ENCODE peak calls at places on chromosomes 2 and 18, in nine cellular contexts. X, O, F, Z, Y, A, D, P and L are unnamed samples. For H3K4me1, the result is how much of the 10 kb centered on the place peaks cover.

GRCh38 chr18:22828171-22828570 is 105.0 kb upstream of the RBBP8 start:
- DNase-seq in O (no peak), D (no peak), Y (no peak), Z (no peak), X (no peak), F (peak), P (no peak), A (no peak), L (no peak)

GRCh38 chr2:212683346-212683745 is 144.7 kb upstream of the ERBB4 start:
- DNase-seq in Z (no peak), X (no peak), F (peak), P (no peak), Y (no peak), D (no peak), O (no peak), A (peak), L (no peak)

GRCh38 chr18:33577688-33578370 is at the start of gene ASXL3:
- DNase-seq in D (peak), A (peak), X (no peak), O (no peak), Y (peak), Z (peak), P (peak), F (no peak), L (no peak)

GRCh38 chr18:31553800-31554199 is 37.9 kb upstream of the TTR start:
- DNase-seq in Z (no peak), P (no peak), X (no peak), D (no peak), O (no peak), Y (no peak), A (no peak), F (no peak), L (no peak)

GRCh38 chr2:236236559-236237450 is 27.4 kb downstream of the ASB18 start:
- DNase-seq in Y (no peak), D (no peak), Z (peak), F (no peak), P (no peak), X (no peak), O (no peak), A (peak), L (no peak)

GRCh38 chr2:180707867-180708205 is 272.6 kb upstream of the UBE2E3 start:
- DNase-seq in O (no peak), X (no peak), Z (no peak), D (peak), A (peak), Y (no peak), F (peak), P (no peak), L (no peak)

GRCh38 chr2:165536861-165537499 is 67.5 kb downstream of the CSRNP3 start:
- DNase-seq in Z (no peak), A (no peak), O (no peak), X (no peak), P (no peak), Y (no peak), F (no peak), D (no peak), L (no peak)

GRCh38 chr2:104746299-104746698 is 107.6 kb upstream of the POU3F3 start:
- DNase-seq in A (no peak), O (no peak), P (no peak), Z (no peak), Y (no peak), F (no peak), X (no peak), D (no peak), L (no peak)

GRCh38 chr2:120769076-120769786 is 33.6 kb downstream of the GLI2 start:
- DNase-seq in F (no peak), A (no peak), Z (no peak), Y (no peak), X (no peak), O (no peak), P (no peak), D (no peak), L (no peak)

GRCh38 chr2:20747317-20747716 is 75.6 kb downstream of the LDAH start:
- DNase-seq in O (no peak), X (no peak), D (no peak), P (no peak), F (no peak), A (no peak), Y (no peak), Z (no peak), L (no peak)

GRCh38 chr2:233367606-233368005 is 13.3 kb downstream of the DGKD start:
- DNase-seq in F (no peak), A (no peak), Z (no peak), X (no peak), P (no peak), D (no peak), O (no peak), Y (no peak), L (no peak)

GRCh38 chr18:286515-287310 is 18.9 kb upstream of the THOC1 start:
- DNase-seq in F (no peak), O (no peak), Z (no peak), D (peak), Y (no peak), A (peak), P (peak), X (no peak), L (no peak)

GRCh38 chr2:36869606-36870005 is 96.7 kb downstream of the STRN start:
- DNase-seq in A (no peak), Z (no peak), P (no peak), X (no peak), D (no peak), Y (no peak), F (no peak), O (no peak), L (no peak)

GRCh38 chr2:121377676-121378075 is 92.7 kb upstream of the TFCP2L1 start:
- DNase-seq in F (peak), O (no peak), Z (no peak), D (no peak), P (no peak), A (no peak), Y (no peak), X (no peak), L (no peak)

GRCh38 chr2:55992465-55992864 is 68.9 kb upstream of the EFEMP1 start:
- DNase-seq in X (no peak), P (no peak), F (peak), D (peak), Y (no peak), Z (peak), O (no peak), A (peak), L (peak)

GRCh38 chr2:177545981-177546600 is 153.5 kb downstream of the AGPS start:
- DNase-seq in A (no peak), P (no peak), X (no peak), Y (no peak), O (no peak), Z (no peak), D (no peak), F (no peak), L (no peak)

GRCh38 chr2:210478661-210479060 is 2.1 kb upstream of the LANCL1 start:
- DNase-seq in F (no peak), O (no peak), A (no peak), D (no peak), Y (no peak), P (no peak), X (no peak), Z (no peak), L (no peak)

GRCh38 chr2:185388226-185388625 is 350.4 kb upstream of the FSIP2 start:
- DNase-seq in P (no peak), F (no peak), Z (no peak), D (no peak), X (no peak), A (no peak), O (no peak), Y (no peak), L (no peak)

GRCh38 chr2:31967790-31968189 is 43.0 kb downstream of the MEMO1 start:
- DNase-seq in O (no peak), F (no peak), P (no peak), D (no peak), X (no peak), A (peak), Z (no peak), Y (no peak), L (no peak)

GRCh38 chr2:176461098-176461497 is 191.9 kb downstream of the MTX2 start:
- DNase-seq in X (no peak), O (no peak), A (no peak), D (no peak), Y (no peak), P (no peak), F (no peak), Z (no peak), L (no peak)

GRCh38 chr18:33467531-33467930 is 27.0 kb upstream of the CCDC178 start:
- DNase-seq in O (no peak), Y (no peak), F (no peak), P (no peak), A (no peak), Z (no peak), X (no peak), D (no peak), L (no peak)

GRCh38 chr18:44894011-44894410 is 213.3 kb downstream of the SETBP1 start:
- DNase-seq in D (no peak), A (no peak), Y (no peak), X (no peak), P (no peak), F (no peak), Z (no peak), O (no peak), L (no peak)

GRCh38 chr18:13525381-13526029 is 200.9 kb downstream of the FAM210A start:
- DNase-seq in F (no peak), A (no peak), O (no peak), Z (no peak), X (no peak), D (no peak), P (no peak), Y (no peak), L (no peak)

DNA sequence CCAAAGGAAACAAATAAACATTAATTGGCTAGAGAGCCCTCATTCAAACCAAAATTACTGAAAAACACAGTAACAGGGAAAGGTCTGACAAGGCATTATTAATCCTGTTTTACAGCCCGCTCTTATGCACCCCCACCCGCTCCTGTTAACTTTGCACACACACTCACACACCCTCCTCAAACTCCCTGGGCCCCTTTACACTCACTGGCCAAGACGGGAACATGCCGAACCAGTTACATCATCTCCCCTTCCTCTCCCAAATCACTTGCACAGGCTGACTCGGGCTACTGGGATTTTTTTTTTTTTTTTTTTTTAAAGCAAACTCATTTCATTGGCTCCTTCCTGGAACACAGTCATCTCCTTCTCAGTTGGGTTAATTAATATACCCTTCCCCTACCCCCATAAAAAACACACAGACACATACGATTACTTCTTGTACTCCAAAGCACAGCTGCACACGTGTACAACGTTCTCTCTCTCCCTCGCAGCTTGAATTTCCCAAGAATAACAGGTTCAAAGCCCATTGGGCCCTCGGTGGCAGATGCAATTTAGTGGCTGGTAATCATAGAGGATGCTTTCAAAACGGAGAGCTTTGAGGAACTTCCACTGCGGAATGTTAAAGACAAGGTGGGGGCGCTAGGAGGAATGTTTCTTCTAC is 31.8 kb downstream of the KLF7 start:
- DNase-seq in F (no peak), P (peak), O (peak), D (peak), Z (peak), X (no peak), A (peak), Y (peak), L (peak)
- H3K4me1 ChIP-seq in F (under half), P (half or more), O (under half), D (under half), Z (half or more), X (under half), A (half or more), Y (under half), L (half or more)

DNA sequence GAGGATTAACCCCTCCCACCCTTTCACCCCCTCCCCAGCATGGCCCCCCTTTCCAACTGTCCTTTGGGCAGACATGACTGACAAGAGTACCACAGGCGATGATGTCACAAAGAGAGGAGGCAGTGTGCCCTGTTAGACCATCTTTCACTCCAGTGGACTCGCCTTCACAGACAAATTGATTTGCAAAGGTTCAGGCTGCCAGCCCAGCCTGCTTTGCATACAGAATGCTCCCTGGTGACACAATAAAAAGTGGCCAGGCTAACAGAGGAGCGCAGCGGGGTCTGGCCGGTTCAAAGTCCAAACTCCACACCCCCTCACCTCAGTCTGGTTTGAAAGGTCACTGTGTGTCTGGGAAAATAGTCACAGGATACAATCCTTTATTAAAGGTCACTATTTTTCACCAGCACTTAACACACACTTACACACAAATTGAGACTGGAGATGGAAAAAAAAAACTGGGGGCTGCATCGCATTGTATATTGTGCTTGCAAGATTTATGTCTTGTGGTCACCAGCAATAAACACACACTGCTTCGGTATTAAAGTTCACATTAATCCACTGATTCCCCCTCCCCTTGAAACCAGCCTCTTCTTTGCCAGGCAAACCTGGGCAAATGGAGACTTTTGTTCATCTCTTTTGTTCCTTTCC is 236.9 kb downstream of the BCL11A start:
- DNase-seq in F (no peak), A (no peak), D (no peak), O (no peak), P (no peak), Y (no peak), X (no peak), Z (no peak), L (no peak)
- H3K4me1 ChIP-seq in F (under half), A (under half), D (under half), O (under half), P (under half), Y (under half), X (under half), Z (under half), L (under half)

GRCh38 chr18:79683626-79684282 is 4.2 kb downstream of the CTDP1 start:
- DNase-seq in F (no peak), X (no peak), Z (no peak), D (no peak), Y (no peak), P (no peak), A (no peak), O (no peak), L (no peak)
- H3K4me1 ChIP-seq in F (under half), X (under half), Z (under half), D (under half), Y (under half), P (under half), A (under half), O (under half), L (under half)

DNA sequence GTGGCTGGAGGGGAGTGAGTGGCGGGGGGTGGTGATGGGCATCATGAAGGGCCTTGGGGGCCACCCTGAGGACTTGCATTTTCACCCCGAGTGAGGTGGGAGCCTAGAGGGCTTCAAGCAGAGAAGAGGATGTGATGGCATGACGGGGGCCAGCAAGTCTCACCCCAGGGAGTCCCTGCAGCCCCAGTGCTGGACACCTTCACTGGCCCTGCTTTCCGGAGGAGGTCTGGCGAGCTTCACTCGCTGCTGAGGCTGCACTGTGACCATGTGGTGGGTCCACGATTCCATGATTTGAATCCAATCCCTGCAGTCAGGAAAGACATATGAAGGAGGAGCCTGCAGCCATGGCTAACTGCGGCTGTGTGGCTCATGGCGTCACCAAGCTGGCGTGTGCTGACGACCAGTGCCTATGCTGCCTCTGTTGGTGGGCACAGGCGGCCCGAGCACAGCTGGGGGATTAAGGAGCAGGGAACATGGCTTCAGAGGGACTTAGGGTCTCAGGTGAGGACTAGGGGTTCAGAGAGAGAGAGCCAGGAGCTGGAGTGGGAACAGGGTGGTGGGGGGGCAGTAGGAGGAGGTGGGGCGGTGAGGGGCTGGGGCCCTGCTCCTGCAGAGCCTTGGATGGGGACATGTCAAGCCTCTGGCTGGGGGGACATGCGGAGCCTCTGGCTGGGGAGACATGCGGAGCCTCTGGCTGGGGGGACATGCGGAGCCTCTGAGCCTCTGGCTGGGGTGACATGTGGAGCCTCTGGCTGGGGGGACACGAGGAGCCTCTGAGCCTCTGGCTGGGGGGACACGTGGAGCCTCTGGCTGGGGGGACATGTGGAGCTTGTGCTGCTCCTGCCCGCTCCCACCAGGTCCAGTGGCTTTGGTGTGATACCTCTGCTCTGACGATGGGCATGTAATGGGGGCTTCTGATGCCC is 3.6 kb downstream of the ZAP70 start:
- DNase-seq in P (no peak), Z (peak), X (no peak), F (no peak), D (no peak), O (no peak), A (no peak), Y (no peak), L (no peak)
- H3K4me1 ChIP-seq in P (under half), Z (under half), X (under half), F (under half), D (under half), O (under half), A (under half), Y (under half), L (under half)

GRCh38 chr18:74430811-74431571 is 26.1 kb downstream of the DIPK1C start:
- DNase-seq in O (no peak), P (no peak), D (no peak), Z (no peak), F (no peak), A (no peak), Y (no peak), X (no peak), L (no peak)

GRCh38 chr18:74436158-74436755 is 20.9 kb downstream of the DIPK1C start:
- DNase-seq in P (no peak), F (no peak), Z (peak), D (no peak), A (no peak), O (no peak), Y (no peak), X (no peak), L (no peak)

GRCh38 chr18:74434466-74434865 is 22.6 kb downstream of the DIPK1C start:
- DNase-seq in Z (peak), Y (no peak), A (no peak), O (no peak), F (no peak), D (no peak), P (no peak), X (no peak), L (no peak)

GRCh38 chr18:74440808-74441427 is 16.2 kb downstream of the DIPK1C start:
- DNase-seq in D (no peak), X (no peak), O (no peak), P (no peak), Y (no peak), A (no peak), Z (no peak), F (no peak), L (no peak)

DNA sequence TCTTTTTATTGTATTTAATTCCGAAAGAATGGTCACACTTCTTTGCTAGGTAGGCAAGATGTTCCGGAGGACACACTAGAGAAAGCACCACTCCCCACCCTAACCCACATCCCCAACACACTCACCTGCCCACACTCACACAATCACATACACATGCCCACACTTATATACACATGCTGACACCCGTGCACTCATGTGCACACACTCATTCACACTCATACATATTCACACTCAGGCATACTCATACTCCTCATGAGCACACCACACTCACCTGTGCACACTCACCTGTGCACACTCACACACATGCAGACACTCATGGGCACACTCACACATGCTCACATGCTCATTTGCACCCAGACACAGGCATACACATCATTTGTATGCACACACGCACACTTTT is 21.4 kb downstream of the DIPK1C start:
- DNase-seq in P (no peak), Y (no peak), D (no peak), Z (peak), O (no peak), X (no peak), A (no peak), F (no peak), L (no peak)
- H3K4me1 ChIP-seq in P (under half), Y (under half), D (under half), Z (under half), O (under half), X (under half), A (under half), F (under half), L (under half)

DNA sequence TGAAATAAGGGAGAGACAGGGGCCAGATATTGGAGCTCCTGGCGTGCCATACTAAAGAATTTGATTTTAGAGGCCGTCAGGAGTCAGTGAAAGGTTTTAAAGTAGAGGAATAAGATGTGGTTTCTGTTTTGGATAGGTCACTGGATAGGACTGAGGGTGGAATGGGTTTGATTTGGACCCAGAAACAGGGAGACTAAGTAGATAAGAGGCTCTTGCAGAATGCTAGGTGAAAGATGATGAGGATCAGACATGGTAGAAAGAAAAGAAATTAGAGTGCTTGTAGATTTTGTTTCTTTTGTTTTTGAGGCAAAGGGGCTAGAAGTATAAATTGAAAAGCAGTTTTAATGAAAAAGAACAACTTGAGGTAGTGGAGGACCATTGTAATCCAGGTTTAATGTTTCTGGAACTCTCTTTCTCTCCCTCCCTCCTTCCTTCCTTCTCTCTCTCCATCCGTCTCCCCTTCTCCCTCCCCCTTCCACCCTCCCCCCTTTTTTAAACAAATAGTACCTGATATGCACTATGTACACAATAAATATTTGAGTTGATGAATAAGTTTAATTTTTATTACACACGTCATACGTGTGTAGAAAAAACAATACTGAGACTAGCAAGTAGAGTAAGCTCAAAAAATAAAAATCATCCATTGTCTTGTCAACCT is 1.9 kb downstream of the NDUFV2 start:
- DNase-seq in A (peak), X (no peak), F (no peak), Y (no peak), D (no peak), O (no peak), P (peak), Z (no peak), L (no peak)
- H3K4me1 ChIP-seq in A (half or more), X (under half), F (under half), Y (under half), D (half or more), O (under half), P (under half), Z (half or more), L (half or more)

GRCh38 chr2:147873859-147874483 is 29.1 kb downstream of the ACVR2A start:
- DNase-seq in O (no peak), Y (no peak), A (no peak), F (no peak), P (no peak), Z (no peak), D (no peak), X (no peak), L (no peak)
- H3K4me1 ChIP-seq in O (under half), Y (under half), A (under half), F (under half), P (under half), Z (under half), D (under half), X (under half), L (under half)

GRCh38 chr2:67565761-67566160 is 168.6 kb downstream of the ETAA1 start:
- DNase-seq in P (no peak), A (peak), D (peak), O (no peak), Z (no peak), F (no peak), X (no peak), Y (no peak), L (no peak)
- H3K4me1 ChIP-seq in P (under half), A (under half), D (under half), O (under half), Z (under half), F (under half), X (under half), Y (under half), L (under half)

GRCh38 chr2:54497738-54498680 is 41.9 kb downstream of the SPTBN1 start:
- DNase-seq in X (no peak), D (peak), F (no peak), Z (no peak), A (no peak), Y (no peak), P (no peak), O (peak), L (peak)
- H3K4me1 ChIP-seq in X (under half), D (under half), F (under half), Z (half or more), A (under half), Y (under half), P (under half), O (under half), L (half or more)